ENCODE peak calls at places on chromosome 19, in nine cellular contexts. F is DND-41, E is mesendoderm, R is mesenchymal stem cell, Z is colonic mucosa, H is Peyer's patch, B is suprapubic skin, S is fibroblast of lung, K is cardiac muscle cell. Q is an unnamed sample.

GRCh38 chr19:4536798-4537197 is 1.8 kb upstream of the PLIN5 start:
- DNase-seq in F (no peak), E (no peak), R (no peak), Z (no peak), H (no peak), B (no peak), S (no peak), K (no peak), Q (no peak)

GRCh38 chr19:3360494-3361383 is 5.6 kb upstream of the NFIC start:
- DNase-seq in F (peak; percentile 62), E (no peak), R (peak; percentile 72), Z (peak; percentile 77), H (peak; percentile 83), B (peak; percentile 89), S (no peak), K (peak; percentile 39), Q (no peak)

GRCh38 chr19:32039446-32039845 is 306.0 kb upstream of the ZNF507 start:
- DNase-seq in F (no peak), E (no peak), R (no peak), Z (no peak), H (no peak), B (no peak), S (no peak), K (no peak), Q (no peak)

GRCh38 chr19:3319643-3320353 is 46.6 kb upstream of the NFIC start:
- DNase-seq in F (no peak), E (no peak), R (no peak), Z (no peak), H (no peak), B (no peak), S (no peak), K (peak; percentile 50), Q (no peak)

GRCh38 chr19:56403764-56404704 is at the start of gene ZNF583:
- DNase-seq in F (peak; percentile 89), E (peak; percentile 89), R (peak; percentile 95), Z (peak; percentile 94), H (peak; percentile 96), B (peak; percentile 96), S (peak; percentile 98), K (peak; percentile 99), Q (peak; percentile 92)

GRCh38 chr19:49436381-49437017 is 4.8 kb downstream of the SLC17A7 start:
- DNase-seq in F (peak; percentile 32), E (peak; percentile 89), R (no peak), Z (peak; percentile 38), H (no peak), B (no peak), S (no peak), K (no peak), Q (no peak)

GRCh38 chr19:35757231-35757748 is 461 bp upstream of the HSPB6 start:
- DNase-seq in F (no peak), E (peak; percentile 90), R (peak; percentile 99), Z (peak; percentile 70), H (peak; percentile 78), B (peak; percentile 90), S (peak; percentile 98), K (peak; percentile 98), Q (peak; percentile 76)

GRCh38 chr19:3100331-3100730 is 6.2 kb downstream of the GNA11 start:
- DNase-seq in F (no peak), E (no peak), R (no peak), Z (no peak), H (no peak), B (no peak), S (no peak), K (no peak), Q (no peak)

GRCh38 chr19:58547323-58548312 is 3.8 kb downstream of the TRIM28 start:
- DNase-seq in F (no peak), E (no peak), R (no peak), Z (no peak), H (no peak), B (peak; percentile 49), S (no peak), K (no peak), Q (no peak)

GRCh38 chr19:58543826-58544590 is at the start of gene TRIM28:
- DNase-seq in F (peak; percentile 100), E (peak; percentile 100), R (peak; percentile 100), Z (peak; percentile 99), H (peak; percentile 99), B (peak; percentile 99), S (peak; percentile 99), K (peak; percentile 100), Q (peak; percentile 92)

GRCh38 chr19:58546131-58546530 is 2.3 kb downstream of the TRIM28 start:
- DNase-seq in F (no peak), E (no peak), R (no peak), Z (no peak), H (no peak), B (no peak), S (no peak), K (no peak), Q (no peak)

GRCh38 chr19:58544591-58545285 is 874 bp downstream of the TRIM28 start:
- DNase-seq in F (peak; percentile 43), E (peak; percentile 57), R (peak; percentile 56), Z (peak; percentile 58), H (no peak), B (peak; percentile 67), S (peak; percentile 52), K (peak; percentile 66), Q (no peak)

DNA sequence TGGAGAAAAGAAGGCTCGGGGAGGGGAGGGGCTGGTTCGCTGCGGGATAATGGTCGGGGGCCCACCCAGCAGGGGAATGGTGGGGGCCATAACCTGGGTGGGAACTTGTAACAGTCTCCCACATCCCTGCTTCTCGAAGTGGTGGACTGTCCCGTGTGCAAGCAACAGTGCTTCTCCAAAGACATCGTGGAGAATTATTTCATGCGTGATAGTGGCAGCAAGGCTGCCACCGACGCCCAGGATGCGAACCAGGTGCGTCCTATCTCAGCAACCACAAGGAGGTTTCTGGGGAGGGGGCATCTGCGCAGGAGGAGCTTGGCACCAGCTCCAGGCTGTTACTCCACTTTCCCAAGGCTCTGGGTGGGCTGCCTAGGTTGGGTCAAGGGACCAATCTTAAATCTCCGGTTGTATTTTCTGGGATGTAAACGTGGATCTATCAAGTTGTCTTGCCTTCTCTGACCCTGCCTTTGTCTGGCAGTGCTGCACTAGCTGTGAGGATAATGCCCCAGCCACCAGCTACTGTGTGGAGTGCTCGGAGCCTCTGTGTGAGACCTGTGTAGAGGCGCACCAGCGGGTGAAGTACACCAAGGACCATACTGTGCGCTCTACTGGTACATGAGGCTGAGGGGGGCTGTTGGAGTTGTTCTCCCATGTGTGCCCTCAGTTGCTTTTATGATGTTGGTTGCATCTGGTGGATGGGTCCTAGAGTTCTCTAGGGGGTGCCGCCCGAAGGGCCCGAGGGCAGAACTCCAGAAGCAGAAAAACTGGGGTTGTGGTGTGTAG is 1.6 kb downstream of the TRIM28 start:
- DNase-seq in F (no peak), E (no peak), R (no peak), Z (no peak), H (no peak), B (peak; percentile 62), S (no peak), K (no peak), Q (no peak)
- H3K27ac ChIP-seq in F (peak overlapping the region; percentile 93), E (no peak overlapping the region), R (no peak overlapping the region), Z (no peak overlapping the region), H (peak overlapping the region; percentile 91), B (peak overlapping the region; percentile 93), S (peak overlapping the region; percentile 59), K (peak overlapping the region; percentile 90), Q (peak overlapping the region; percentile 61)

GRCh38 chr19:12783849-12784393 is 7.4 kb upstream of the JUNB start:
- DNase-seq in F (no peak), E (no peak), R (peak; percentile 68), Z (peak; percentile 71), H (peak; percentile 75), B (peak; percentile 82), S (no peak), K (no peak), Q (no peak)

GRCh38 chr19:12784871-12785430 is 6.3 kb upstream of the JUNB start:
- DNase-seq in F (no peak), E (no peak), R (peak; percentile 76), Z (no peak), H (no peak), B (peak; percentile 66), S (no peak), K (peak; percentile 21), Q (no peak)

GRCh38 chr19:12785431-12786011 is 5.8 kb upstream of the JUNB start:
- DNase-seq in F (no peak), E (no peak), R (no peak), Z (peak; percentile 53), H (peak; percentile 77), B (peak; percentile 64), S (no peak), K (no peak), Q (no peak)

GRCh38 chr19:12783226-12783848 is 7.9 kb upstream of the JUNB start:
- DNase-seq in F (peak; percentile 86), E (no peak), R (peak; percentile 39), Z (no peak), H (no peak), B (no peak), S (no peak), K (no peak), Q (no peak)

GRCh38 chr19:12784394-12784870 is 6.9 kb upstream of the JUNB start:
- DNase-seq in F (no peak), E (no peak), R (peak; percentile 82), Z (no peak), H (no peak), B (no peak), S (no peak), K (no peak), Q (no peak)
- H3K4me1 ChIP-seq in F (peaks cover 50% of the 10 kb centered on the region), E (peaks cover 13% of the 10 kb centered on the region), R (peaks cover 49% of the 10 kb centered on the region), Z (peaks cover 35% of the 10 kb centered on the region), H (peaks cover 72% of the 10 kb centered on the region), B (peaks cover 84% of the 10 kb centered on the region), S (peaks cover 45% of the 10 kb centered on the region), K (peaks cover 38% of the 10 kb centered on the region), Q (peaks cover 81% of the 10 kb centered on the region)

DNA sequence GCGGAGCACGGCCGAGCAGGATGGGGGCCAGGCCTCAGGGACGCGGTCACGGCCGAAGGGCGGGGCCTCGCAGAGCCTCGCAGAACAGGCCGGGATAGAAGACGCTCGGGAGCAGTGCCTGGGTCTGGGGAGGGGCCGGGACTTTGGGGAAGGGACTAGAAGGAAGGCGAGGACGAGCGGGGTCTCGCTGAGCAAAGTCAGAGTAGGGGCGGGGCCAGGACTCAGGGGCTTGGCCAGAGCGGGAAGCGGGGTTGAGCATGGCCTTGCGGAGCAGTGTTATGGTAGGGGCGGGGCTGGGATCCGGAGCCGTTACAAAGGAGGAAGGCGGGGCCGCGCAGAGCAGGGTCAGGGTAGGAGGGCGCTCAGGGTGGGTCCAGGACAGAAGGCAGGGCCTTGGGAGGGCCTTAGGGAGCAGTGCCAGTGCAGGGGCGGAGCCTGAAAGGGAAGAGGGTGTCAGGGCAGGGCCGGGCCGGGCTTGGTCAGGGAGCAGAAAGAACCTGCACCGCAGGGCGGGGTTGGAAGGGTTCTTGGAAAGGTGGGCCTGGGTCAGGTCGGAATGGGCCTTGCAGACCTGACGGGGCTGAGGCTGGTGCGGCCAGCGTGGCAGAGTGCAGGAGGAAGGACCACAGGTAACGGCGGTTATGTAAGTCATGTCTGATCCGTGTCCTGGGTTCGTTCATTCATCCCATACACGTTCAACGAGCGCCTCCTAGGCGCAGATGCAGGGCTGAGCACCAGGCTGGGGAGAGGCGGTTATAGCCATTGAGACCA is 535 bp upstream of the ATP8B3 start:
- DNase-seq in F (peak; percentile 99), E (peak; percentile 98), R (peak; percentile 95), Z (peak; percentile 98), H (peak; percentile 98), B (peak; percentile 96), S (peak; percentile 94), K (peak; percentile 94), Q (peak; percentile 80)
- H3K27ac ChIP-seq in F (peak overlapping the region; percentile 88), E (no peak overlapping the region), R (peak overlapping the region; percentile 61), Z (peak overlapping the region; percentile 67), H (peak overlapping the region; percentile 60), B (peak overlapping the region; percentile 53), S (peak overlapping the region; percentile 73), K (no peak overlapping the region), Q (peak overlapping the region; percentile 41)

GRCh38 chr19:38697197-38697596 is 47.1 kb downstream of the CAPN12 start:
- DNase-seq in F (no peak), E (no peak), R (no peak), Z (no peak), H (no peak), B (no peak), S (no peak), K (no peak), Q (no peak)

GRCh38 chr19:38699647-38700349 is 44.5 kb downstream of the CAPN12 start:
- DNase-seq in F (no peak), E (no peak), R (no peak), Z (no peak), H (no peak), B (no peak), S (no peak), K (no peak), Q (no peak)

GRCh38 chr19:38697641-38698071 is 46.6 kb downstream of the CAPN12 start:
- DNase-seq in F (no peak), E (no peak), R (no peak), Z (no peak), H (peak; percentile 65), B (no peak), S (no peak), K (no peak), Q (no peak)

GRCh38 chr19:38699027-38699346 is 45.3 kb downstream of the CAPN12 start:
- DNase-seq in F (peak; percentile 8), E (no peak), R (no peak), Z (no peak), H (no peak), B (no peak), S (no peak), K (no peak), Q (no peak)

GRCh38 chr19:38698225-38699026 is 45.8 kb downstream of the CAPN12 start:
- DNase-seq in F (no peak), E (no peak), R (no peak), Z (no peak), H (no peak), B (no peak), S (no peak), K (no peak), Q (no peak)
- H3K4me1 ChIP-seq in F (peaks cover 5% of the 10 kb centered on the region), E (peaks cover 3% of the 10 kb centered on the region), R (peaks cover 71% of the 10 kb centered on the region), Z (peaks cover 10% of the 10 kb centered on the region), H (peaks cover 93% of the 10 kb centered on the region), B (peaks cover 92% of the 10 kb centered on the region), S (peaks cover 27% of the 10 kb centered on the region), K (peaks cover 16% of the 10 kb centered on the region), Q (peaks cover 100% of the 10 kb centered on the region)

Q was measured in thoracic aorta.